ENCODE peak calls at places on chromosomes 1 and 21, in nine cellular contexts. V is astrocyte, G is kidney epithelial cell, O is uterus, P is mammary epithelial cell, I is H9, Z is bronchial epithelial cell, Q is H1, B is transverse colon. N is an unnamed sample.

GRCh38 chr1:38088366-38088765 is 41.8 kb upstream of the POU3F1 start:
- DNase-seq in P (no peak), G (no peak), B (no peak), O (no peak), V (no peak), I (peak; percentile 41), Z (no peak), Q (no peak), N (no peak)

GRCh38 chr1:208233546-208233945 is 10.6 kb downstream of the PLXNA2 start:
- DNase-seq in G (no peak), I (peak; percentile 77), V (no peak), P (no peak), Z (no peak), Q (peak; percentile 65), O (no peak), B (peak; percentile 60), N (peak; percentile 70)

GRCh38 chr1:3702990-3703728 is 49.1 kb upstream of the CCDC27 start:
- DNase-seq in P (peak; percentile 71), Z (peak; percentile 79), I (no peak), Q (no peak), V (peak; percentile 18), G (no peak), B (no peak), O (no peak), N (no peak)

GRCh38 chr1:202154766-202155477 is 5.5 kb downstream of the PTPN7 start:
- DNase-seq in O (no peak), Q (peak; percentile 39), P (peak; percentile 19), G (no peak), I (peak; percentile 84), B (peak; percentile 59), V (peak; percentile 49), Z (peak; percentile 71), N (peak; percentile 60)

GRCh38 chr21:45109831-45110492 is 35.6 kb downstream of the ADARB1 start:
- DNase-seq in I (no peak), O (no peak), P (no peak), Q (no peak), Z (no peak), B (peak; percentile 52), V (peak; percentile 23), G (peak; percentile 14), N (no peak)

GRCh38 chr1:41726899-41727748 is 191.6 kb downstream of the HIVEP3 start:
- DNase-seq in B (peak; percentile 65), P (no peak), Z (no peak), G (no peak), I (peak; percentile 62), V (no peak), O (no peak), Q (no peak), N (no peak)

GRCh38 chr1:24318988-24319863 is at the start of gene GRHL3:
- DNase-seq in G (no peak), Z (peak; percentile 96), V (peak; percentile 17), B (peak; percentile 44), I (peak; percentile 93), Q (peak; percentile 56), O (no peak), P (peak; percentile 98), N (no peak)

GRCh38 chr1:180930687-180931086 is 18.0 kb downstream of the KIAA1614 start:
- DNase-seq in Q (no peak), I (no peak), V (no peak), Z (no peak), P (no peak), O (no peak), G (no peak), B (no peak), N (peak; percentile 74)

GRCh38 chr1:42815938-42816599 is 853 bp upstream of the ERMAP start:
- DNase-seq in V (no peak), Q (no peak), G (no peak), O (no peak), P (peak; percentile 20), Z (peak; percentile 28), B (no peak), I (peak; percentile 37), N (peak; percentile 24)

GRCh38 chr1:40383488-40384412 is 10.2 kb downstream of the SMAP2 start:
- DNase-seq in Q (no peak), I (no peak), V (peak; percentile 84), Z (peak; percentile 27), B (no peak), O (no peak), P (no peak), G (no peak), N (no peak)

GRCh38 chr1:32250893-32251716 is at the start of gene LCK:
- DNase-seq in O (no peak), Z (no peak), Q (no peak), B (peak; percentile 42), V (no peak), G (no peak), P (no peak), I (peak; percentile 51), N (peak; percentile 26)

GRCh38 chr1:189206617-189207016 is 1271.0 kb downstream of the BRINP3 start:
- DNase-seq in Q (no peak), O (no peak), I (no peak), G (no peak), P (no peak), B (no peak), V (no peak), Z (peak; percentile 8), N (no peak)

GRCh38 chr1:10265027-10265426 is 54.7 kb downstream of the KIF1B start:
- DNase-seq in Q (no peak), Z (no peak), O (no peak), P (no peak), V (no peak), B (no peak), G (no peak), I (no peak), N (no peak)

DNA sequence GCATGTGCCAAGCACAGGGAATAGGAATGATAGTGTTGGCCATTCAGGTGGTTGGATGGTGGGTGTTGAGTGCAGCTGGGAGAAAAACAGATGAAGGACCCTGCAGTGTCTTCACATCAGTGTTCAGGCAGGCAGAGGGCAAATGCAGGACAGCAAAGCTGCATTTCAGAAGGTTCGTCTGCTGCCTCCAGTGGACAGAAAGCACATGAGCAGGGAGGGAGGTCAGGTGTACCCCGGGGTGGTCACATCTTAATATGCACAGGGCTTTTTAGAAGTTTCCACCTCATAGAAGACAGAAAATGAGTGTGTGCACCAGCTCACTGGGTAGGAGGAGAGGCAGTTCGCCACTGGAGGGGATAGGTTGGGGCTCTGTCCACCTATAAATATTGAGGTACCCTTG is 184.9 kb downstream of the SLC35F3 start:
- DNase-seq in Q (no peak), I (peak; percentile 61), B (no peak), G (no peak), O (no peak), Z (no peak), V (no peak), P (no peak), N (peak; percentile 20)
- TF ChIP-seq CTCF in Q (peak; percentile 85), I (peak; percentile 66), B (no peak), G (no peak), O (no peak), Z (no peak), V (no peak), P (no peak), N (peak; percentile 49)

GRCh38 chr1:186804669-186805068 is 24.1 kb upstream of the PLA2G4A start:
- DNase-seq in V (no peak), G (no peak), O (no peak), P (no peak), Z (no peak), I (no peak), B (no peak), Q (no peak), N (no peak)

GRCh38 chr1:186811892-186812291 is 16.9 kb upstream of the PLA2G4A start:
- DNase-seq in Q (no peak), O (no peak), I (no peak), G (no peak), P (no peak), B (no peak), V (no peak), Z (no peak), N (no peak)

GRCh38 chr1:186807162-186807561 is 21.6 kb upstream of the PLA2G4A start:
- DNase-seq in V (no peak), B (no peak), Z (no peak), P (no peak), Q (no peak), G (no peak), O (no peak), I (no peak), N (no peak)

GRCh38 chr1:186802388-186802787 is 26.4 kb upstream of the PLA2G4A start:
- DNase-seq in I (no peak), Q (no peak), G (no peak), O (no peak), V (no peak), Z (no peak), B (no peak), P (peak; percentile 31), N (no peak)

GRCh38 chr1:186806477-186806876 is 22.3 kb upstream of the PLA2G4A start:
- DNase-seq in B (no peak), I (peak; percentile 32), Z (peak; percentile 64), P (peak; percentile 27), G (no peak), O (no peak), Q (no peak), V (no peak), N (peak; percentile 25)
- TF ChIP-seq CTCF in B (no peak), I (peak; percentile 28), Z (peak; percentile 52), P (peak; percentile 59), G (no peak), O (no peak), Q (peak; percentile 30), V (peak; percentile 17), N (peak; percentile 15)

GRCh38 chr1:15881961-15882360 is 34.5 kb downstream of the SPEN start:
- DNase-seq in V (no peak), Z (no peak), Q (no peak), P (no peak), B (no peak), O (no peak), G (no peak), I (no peak), N (no peak)

GRCh38 chr1:15870421-15870820 is 22.9 kb downstream of the SPEN start:
- DNase-seq in Q (no peak), I (no peak), P (no peak), Z (no peak), G (no peak), O (no peak), B (no peak), V (peak; percentile 32), N (no peak)

DNA sequence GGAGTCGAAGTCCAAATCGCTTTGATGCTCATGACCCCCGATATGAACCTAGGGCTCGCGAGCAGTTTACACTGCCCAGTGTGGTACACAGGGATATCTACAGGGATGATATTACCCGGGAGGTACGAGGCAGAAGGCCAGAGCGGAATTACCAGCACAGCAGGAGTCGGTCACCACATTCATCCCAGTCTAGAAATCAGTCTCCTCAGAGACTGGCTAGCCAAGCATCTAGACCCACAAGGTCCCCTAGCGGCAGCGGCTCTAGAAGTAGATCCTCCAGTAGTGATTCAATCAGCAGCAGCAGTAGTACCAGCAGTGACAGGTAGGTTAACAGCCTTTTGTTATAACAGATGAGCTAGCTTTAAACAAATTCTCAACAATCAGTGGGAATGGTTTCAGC is 28.9 kb downstream of the SPEN start:
- DNase-seq in Q (peak; percentile 3), O (no peak), G (no peak), Z (no peak), P (no peak), B (no peak), I (peak; percentile 85), V (no peak), N (peak; percentile 47)
- TF ChIP-seq CTCF in Q (no peak), O (no peak), G (peak; percentile 6), Z (no peak), P (peak; percentile 28), B (no peak), I (peak; percentile 67), V (no peak), N (peak; percentile 47)

DNA sequence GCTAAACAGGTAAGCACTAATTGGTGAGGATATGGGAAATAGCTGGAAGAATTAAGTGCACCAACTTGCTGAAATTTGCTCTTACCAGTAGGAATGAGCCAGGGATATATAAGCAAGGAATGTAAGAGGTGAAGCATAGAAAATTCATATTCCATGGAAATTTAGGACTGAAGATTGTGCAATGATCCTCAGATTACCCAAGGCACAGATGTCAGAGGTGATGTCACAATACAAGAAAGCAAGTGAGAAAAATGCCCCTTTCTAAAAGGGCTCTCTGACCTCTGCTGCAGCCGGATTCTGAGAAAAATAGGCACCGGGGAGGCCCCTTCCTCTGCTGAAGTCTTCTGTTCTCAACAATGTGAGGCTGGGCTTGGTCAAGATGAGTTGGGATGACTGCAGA is 112.3 kb upstream of the ZNF678 start:
- DNase-seq in O (no peak), G (no peak), P (no peak), B (no peak), Q (no peak), I (no peak), Z (no peak), V (no peak), N (no peak)
- TF ChIP-seq CTCF in O (no peak), G (no peak), P (no peak), B (no peak), Q (no peak), I (no peak), Z (no peak), V (no peak), N (no peak)

N was measured in glutamatergic neuron.